ENCODE peak calls at places on chromosomes 6 and 20, in ten cellular contexts. C is right cardiac atrium; M is psoas muscle; B is heart right ventricle; X is uterus; N is A549; S is brain microvascular endothelial cell; U is CD8-positive, alpha-beta memory T cell; R is colonic mucosa; V is body of pancreas. O is an unnamed sample.

GRCh38 chr6:25010917-25011625 is 75.3 kb upstream of the RIPOR2 start:
- DNase-seq in C (no peak), M (no peak), B (no peak), X (no peak), N (no peak), S (peak; percentile 63), U (no peak), R (no peak), V (no peak), O (no peak)

GRCh38 chr6:41965429-41966213 is 24.0 kb upstream of the CCND3 start:
- DNase-seq in C (no peak), M (no peak), B (no peak), X (no peak), N (no peak), S (no peak), U (no peak), R (no peak), V (no peak), O (no peak)

GRCh38 chr20:46715292-46715756 is 5.9 kb downstream of the SLC2A10 start:
- DNase-seq in C (no peak), M (peak; percentile 64), B (no peak), X (peak; percentile 68), N (peak; percentile 81), S (no peak), U (no peak), R (peak; percentile 70), V (no peak), O (no peak)

GRCh38 chr6:5610640-5611039 is 349.3 kb downstream of the FARS2 start:
- DNase-seq in C (no peak), M (no peak), B (no peak), X (no peak), N (no peak), S (no peak), U (no peak), R (no peak), V (no peak), O (no peak)

GRCh38 chr6:125872259-125872921 is 81.6 kb downstream of the NCOA7 start:
- DNase-seq in C (no peak), M (no peak), B (no peak), X (no peak), N (peak; percentile 60), S (no peak), U (no peak), R (no peak), V (no peak), O (no peak)

GRCh38 chr20:8661229-8662023 is 407.5 kb upstream of the PLCB4 start:
- DNase-seq in C (no peak), M (no peak), B (no peak), X (no peak), N (no peak), S (no peak), U (no peak), R (no peak), V (no peak), O (no peak)

GRCh38 chr6:131822119-131822518 is 14.3 kb downstream of the ENPP1 start:
- DNase-seq in C (no peak), M (no peak), B (no peak), X (no peak), N (no peak), S (no peak), U (no peak), R (no peak), V (no peak), O (no peak)

GRCh38 chr6:139625998-139626975 is 251.8 kb upstream of the CITED2 start:
- DNase-seq in C (peak; percentile 46), M (no peak), B (no peak), X (peak; percentile 27), N (no peak), S (no peak), U (no peak), R (no peak), V (no peak), O (no peak)

GRCh38 chr6:37135835-37136694 is 33.9 kb upstream of the PIM1 start:
- DNase-seq in C (no peak), M (no peak), B (no peak), X (no peak), N (peak; percentile 59), S (no peak), U (no peak), R (peak; percentile 57), V (no peak), O (no peak)

GRCh38 chr6:68990313-68990712 is 355.2 kb downstream of the ADGRB3 start:
- DNase-seq in C (no peak), M (no peak), B (no peak), X (no peak), N (no peak), S (no peak), U (no peak), R (no peak), V (no peak), O (no peak)

GRCh38 chr20:22383156-22383555 is 201.2 kb downstream of the FOXA2 start:
- DNase-seq in C (no peak), M (no peak), B (no peak), X (no peak), N (no peak), S (no peak), U (no peak), R (no peak), V (no peak), O (no peak)

GRCh38 chr6:82783587-82784253 is 281.9 kb downstream of the UBE3D start:
- DNase-seq in C (no peak), M (no peak), B (no peak), X (no peak), N (peak; percentile 7), S (no peak), U (no peak), R (no peak), V (no peak), O (no peak)

GRCh38 chr6:110567957-110568696 is 91.7 kb upstream of the SLC22A16 start:
- DNase-seq in C (no peak), M (no peak), B (no peak), X (no peak), N (no peak), S (no peak), U (no peak), R (no peak), V (no peak), O (no peak)

GRCh38 chr6:10313799-10314162 is 101.1 kb downstream of the TFAP2A start:
- DNase-seq in C (no peak), M (no peak), B (no peak), X (no peak), N (no peak), S (no peak), U (no peak), R (no peak), V (no peak), O (no peak)

GRCh38 chr20:23624307-23624706 is 13.4 kb downstream of the CST3 start:
- DNase-seq in C (no peak), M (no peak), B (no peak), X (no peak), N (no peak), S (peak; percentile 33), U (no peak), R (no peak), V (no peak), O (no peak)
- H3K27ac ChIP-seq in C (peak overlapping the region; percentile 32), M (no peak overlapping the region), B (peak overlapping the region; percentile 81), X (peak overlapping the region; percentile 95), N (peak overlapping the region; percentile 74), S (peak overlapping the region; percentile 17), U (no peak overlapping the region), R (no peak overlapping the region), V (no peak overlapping the region), O (no peak overlapping the region)

GRCh38 chr6:16316741-16317251 is 78.4 kb downstream of the GMPR start:
- DNase-seq in C (no peak), M (no peak), B (no peak), X (no peak), N (peak; percentile 26), S (peak; percentile 44), U (no peak), R (no peak), V (peak; percentile 29), O (no peak)
- H3K27ac ChIP-seq in C (no peak overlapping the region), M (peak overlapping the region; percentile 99), B (no peak overlapping the region), X (peak overlapping the region; percentile 88), N (no peak overlapping the region), S (peak overlapping the region; percentile 32), U (no peak overlapping the region), R (no peak overlapping the region), V (no peak overlapping the region), O (no peak overlapping the region)

GRCh38 chr20:2221933-2222332 is 73.9 kb upstream of the TGM3 start:
- DNase-seq in C (no peak), M (no peak), B (no peak), X (no peak), N (no peak), S (no peak), U (no peak), R (no peak), V (no peak), O (no peak)

GRCh38 chr20:2217857-2218529 is 77.8 kb upstream of the TGM3 start:
- DNase-seq in C (no peak), M (no peak), B (peak; percentile 13), X (no peak), N (no peak), S (no peak), U (no peak), R (peak; percentile 27), V (no peak), O (peak; percentile 31)

GRCh38 chr20:2219481-2220006 is 76.3 kb upstream of the TGM3 start:
- DNase-seq in C (no peak), M (no peak), B (no peak), X (no peak), N (peak; percentile 14), S (no peak), U (no peak), R (no peak), V (no peak), O (no peak)

GRCh38 chr20:2224246-2224645 is 71.6 kb upstream of the TGM3 start:
- DNase-seq in C (no peak), M (no peak), B (no peak), X (no peak), N (no peak), S (no peak), U (no peak), R (no peak), V (no peak), O (no peak)

DNA sequence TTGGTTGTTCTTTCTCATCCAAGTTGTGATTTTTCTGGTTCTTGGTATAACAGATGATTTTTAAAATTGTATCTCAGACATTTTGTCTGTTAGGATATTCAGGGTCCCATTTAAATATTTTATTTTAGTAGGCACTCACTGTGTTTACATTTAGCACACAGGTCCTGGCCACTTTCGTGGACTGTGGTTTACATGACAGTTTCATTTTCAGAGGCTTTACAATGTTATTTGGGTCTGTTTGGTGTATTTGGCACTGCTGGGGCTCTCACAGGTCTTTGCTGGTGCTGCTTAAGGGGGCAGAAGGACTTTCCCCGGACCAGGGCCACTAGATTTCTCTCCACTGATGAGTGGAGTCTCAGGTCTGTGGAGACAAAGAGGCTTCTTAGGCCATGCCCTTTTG is 75.5 kb upstream of the TGM3 start:
- DNase-seq in C (no peak), M (no peak), B (no peak), X (no peak), N (no peak), S (no peak), U (no peak), R (no peak), V (no peak), O (no peak)
- H3K27ac ChIP-seq in C (no peak overlapping the region), M (no peak overlapping the region), B (no peak overlapping the region), X (no peak overlapping the region), N (no peak overlapping the region), S (no peak overlapping the region), U (no peak overlapping the region), R (no peak overlapping the region), V (no peak overlapping the region), O (no peak overlapping the region)

DNA sequence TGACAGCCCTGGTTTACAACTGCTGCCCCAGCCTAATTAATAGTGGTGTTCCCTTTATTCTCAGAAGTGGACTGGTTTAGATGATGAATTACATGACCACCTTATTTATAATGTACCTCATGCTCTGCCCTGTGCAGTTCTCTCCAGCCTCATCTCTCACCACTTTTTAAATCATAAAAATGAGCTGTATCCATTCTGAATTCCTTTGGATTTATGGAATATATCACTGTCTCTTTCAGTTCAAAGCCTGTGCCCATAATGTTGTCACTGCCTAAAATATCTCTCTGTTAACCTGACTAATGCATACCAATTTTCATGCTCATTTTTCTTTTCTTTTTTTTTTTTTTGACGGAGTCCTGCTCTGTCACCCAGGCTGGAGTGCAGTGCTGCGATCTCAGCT is 36.9 kb downstream of the LAMA2 start:
- DNase-seq in C (no peak), M (no peak), B (no peak), X (no peak), N (no peak), S (no peak), U (no peak), R (no peak), V (no peak), O (no peak)
- H3K27ac ChIP-seq in C (no peak overlapping the region), M (no peak overlapping the region), B (no peak overlapping the region), X (no peak overlapping the region), N (no peak overlapping the region), S (no peak overlapping the region), U (no peak overlapping the region), R (no peak overlapping the region), V (no peak overlapping the region), O (no peak overlapping the region)